ENCODE peak calls at places on chromosomes 12 and 14, in ten cellular contexts. C is adipocyte; J is colonic mucosa; F is A549; L is GM12865; U is stimulated activated CD4-positive, alpha-beta T cell treated with anti-CD3 and anti-CD28 coated beads, Interleukin-2, amount 100 ng/mL, for 24 hours; S is C1 segment of cervical spinal cord; W is uterus; O is pons; R is activated naive CD4-positive, alpha-beta T cell. V is an unnamed sample.
A peak's percentile ranks its signal among the peaks of the same experiment; 100 is the strongest.

GRCh38 chr12:52580496-52580895 is 6.9 kb upstream of the KRT74 start:
- DNase-seq in S (no peak), O (no peak), L (no peak), U (no peak), J (no peak), R (no peak), W (no peak), F (no peak), C (no peak), V (no peak)

GRCh38 chr12:72271401-72271740 is 799 bp upstream of the TRHDE start:
- DNase-seq in U (no peak), L (no peak), C (peak; percentile 77), R (no peak), J (peak; percentile 16), O (no peak), W (peak; percentile 22), S (peak; percentile 50), F (no peak), V (no peak)

GRCh38 chr12:49901026-49901425 is 2.7 kb downstream of the FAIM2 start:
- DNase-seq in C (no peak), U (no peak), O (no peak), S (no peak), W (no peak), J (no peak), L (no peak), R (no peak), F (no peak), V (no peak)

GRCh38 chr14:67428501-67429031 is 16.6 kb upstream of the PLEK2 start:
- DNase-seq in L (no peak), O (no peak), C (peak; percentile 12), F (peak; percentile 54), U (no peak), R (no peak), S (no peak), J (no peak), W (no peak), V (no peak)

GRCh38 chr12:40819427-40820108 is 127.3 kb downstream of the CNTN1 start:
- DNase-seq in J (peak; percentile 17), S (no peak), F (peak; percentile 38), R (no peak), C (no peak), L (no peak), O (no peak), U (no peak), W (peak; percentile 19), V (peak; percentile 9)

GRCh38 chr14:50530794-50531193 is 1.6 kb downstream of the MAP4K5 start:
- DNase-seq in R (no peak), W (no peak), S (no peak), C (no peak), L (no peak), U (no peak), F (no peak), J (no peak), O (peak; percentile 51), V (no peak)

GRCh38 chr12:49091836-49092085 is 2.8 kb downstream of the DHH start:
- DNase-seq in W (no peak), J (no peak), U (no peak), F (no peak), L (no peak), O (no peak), R (no peak), C (no peak), S (no peak), V (no peak)

GRCh38 chr12:6084261-6084968 is 40.1 kb downstream of the VWF start:
- DNase-seq in R (no peak), L (no peak), F (peak; percentile 57), O (peak; percentile 77), U (no peak), C (no peak), J (no peak), S (peak; percentile 30), W (peak; percentile 35), V (no peak)

GRCh38 chr12:122182887-122183587 is at the start of gene LRRC43:
- DNase-seq in S (no peak), J (peak; percentile 41), F (no peak), O (no peak), R (no peak), C (peak; percentile 34), U (peak; percentile 42), W (no peak), L (no peak), V (no peak)

GRCh38 chr14:77306406-77307098 is 14.1 kb downstream of the POMT2 start:
- DNase-seq in R (no peak), S (peak; percentile 82), C (peak; percentile 76), U (no peak), J (no peak), F (no peak), O (peak; percentile 99), W (no peak), L (no peak), V (peak; percentile 80)